ENCODE peak calls at places on chromosomes 3 and 15, in six cellular contexts. One of them, this sample, is unnamed.
A peak's percentile ranks its signal among the peaks of the same experiment; 100 is the strongest.

GRCh38 chr3:71707600-71707999 is 17.6 kb downstream of the EIF4E3 start:
- DNase-seq in GM23338: no peak
- DNase-seq in AG04450: no peak
- DNase-seq in OCI-LY7: no peak
- DNase-seq in HFF-Myc: no peak
- DNase-seq in cardiac fibroblast: no peak
- DNase-seq in this sample: no peak

GRCh38 chr15:97972366-97972765 is 11.9 kb downstream of the ARRDC4 start:
- DNase-seq in OCI-LY7: no peak
- DNase-seq in GM23338: no peak
- DNase-seq in cardiac fibroblast: no peak
- DNase-seq in HFF-Myc: peak; percentile 37
- DNase-seq in AG04450: no peak
- DNase-seq in this sample: no peak

GRCh38 chr3:98325055-98325454 is 28.6 kb upstream of the OR5K4 start:
- DNase-seq in HFF-Myc: no peak
- DNase-seq in GM23338: peak; percentile 94
- DNase-seq in AG04450: no peak
- DNase-seq in cardiac fibroblast: no peak
- DNase-seq in OCI-LY7: no peak
- DNase-seq in this sample: no peak

GRCh38 chr3:21979706-21980105 is 228.7 kb upstream of the ZNF385D start:
- DNase-seq in OCI-LY7: no peak
- DNase-seq in AG04450: peak; percentile 11
- DNase-seq in HFF-Myc: peak; percentile 2
- DNase-seq in cardiac fibroblast: peak; percentile 80
- DNase-seq in GM23338: no peak
- DNase-seq in this sample: peak; percentile 22

GRCh38 chr15:95884276-95884675 is 446.2 kb upstream of the NR2F2 start:
- DNase-seq in AG04450: no peak
- DNase-seq in GM23338: peak; percentile 59
- DNase-seq in OCI-LY7: no peak
- DNase-seq in HFF-Myc: peak; percentile 90
- DNase-seq in cardiac fibroblast: no peak
- DNase-seq in this sample: no peak

GRCh38 chr15:38252481-38253311 is at the start of gene SPRED1:
- DNase-seq in OCI-LY7: peak; percentile 42
- DNase-seq in GM23338: peak; percentile 57
- DNase-seq in cardiac fibroblast: peak; percentile 53
- DNase-seq in AG04450: no peak
- DNase-seq in HFF-Myc: no peak
- DNase-seq in this sample: no peak

GRCh38 chr15:49847436-49847835 is 226.6 kb downstream of the DTWD1 start:
- DNase-seq in OCI-LY7: no peak
- DNase-seq in AG04450: no peak
- DNase-seq in cardiac fibroblast: peak; percentile 77
- DNase-seq in HFF-Myc: no peak
- DNase-seq in GM23338: no peak
- DNase-seq in this sample: peak; percentile 49

GRCh38 chr3:15676259-15676658 is 74.7 kb downstream of the BTD start:
- DNase-seq in cardiac fibroblast: peak; percentile 37
- DNase-seq in OCI-LY7: no peak
- DNase-seq in HFF-Myc: no peak
- DNase-seq in GM23338: no peak
- DNase-seq in AG04450: no peak
- DNase-seq in this sample: no peak

GRCh38 chr3:105368575-105369500 is 2.1 kb downstream of the ALCAM start:
- DNase-seq in cardiac fibroblast: peak; percentile 75
- DNase-seq in AG04450: no peak
- DNase-seq in GM23338: peak; percentile 59
- DNase-seq in HFF-Myc: no peak
- DNase-seq in OCI-LY7: peak; percentile 85
- DNase-seq in this sample: no peak

GRCh38 chr3:180085122-180085710 is 48.5 kb upstream of the PEX5L start:
- DNase-seq in OCI-LY7: peak; percentile 43
- DNase-seq in cardiac fibroblast: no peak
- DNase-seq in HFF-Myc: no peak
- DNase-seq in AG04450: no peak
- DNase-seq in GM23338: no peak
- DNase-seq in this sample: no peak

GRCh38 chr3:142244056-142244455 is 18.7 kb upstream of the GK5 start:
- DNase-seq in HFF-Myc: no peak
- DNase-seq in cardiac fibroblast: no peak
- DNase-seq in GM23338: no peak
- DNase-seq in AG04450: no peak
- DNase-seq in OCI-LY7: no peak
- DNase-seq in this sample: no peak

GRCh38 chr3:102165367-102165766 is 269.4 kb upstream of the ZPLD1 start:
- DNase-seq in AG04450: no peak
- DNase-seq in GM23338: no peak
- DNase-seq in cardiac fibroblast: peak; percentile 75
- DNase-seq in OCI-LY7: no peak
- DNase-seq in HFF-Myc: no peak
- DNase-seq in this sample: peak; percentile 80

GRCh38 chr3:188868803-188869202 is 303.0 kb upstream of the TPRG1 start:
- DNase-seq in OCI-LY7: no peak
- DNase-seq in cardiac fibroblast: no peak
- DNase-seq in GM23338: no peak
- DNase-seq in HFF-Myc: no peak
- DNase-seq in AG04450: no peak
- DNase-seq in this sample: no peak

GRCh38 chr3:52272831-52273230 is 5.6 kb downstream of the WDR82 start:
- DNase-seq in GM23338: no peak
- DNase-seq in cardiac fibroblast: no peak
- DNase-seq in HFF-Myc: no peak
- DNase-seq in OCI-LY7: no peak
- DNase-seq in AG04450: no peak
- DNase-seq in this sample: no peak

GRCh38 chr3:69791919-69792399 is 52.7 kb downstream of the MITF start:
- DNase-seq in OCI-LY7: no peak
- DNase-seq in GM23338: peak; percentile 29
- DNase-seq in AG04450: no peak
- DNase-seq in HFF-Myc: no peak
- DNase-seq in cardiac fibroblast: peak; percentile 61
- DNase-seq in this sample: no peak

GRCh38 chr3:151265866-151266265 is 12.5 kb downstream of the P2RY14 start:
- DNase-seq in cardiac fibroblast: no peak
- DNase-seq in OCI-LY7: peak; percentile 91
- DNase-seq in HFF-Myc: no peak
- DNase-seq in GM23338: peak; percentile 87
- DNase-seq in AG04450: no peak
- DNase-seq in this sample: no peak

GRCh38 chr3:24318668-24319287 is 175.9 kb downstream of the THRB start:
- DNase-seq in AG04450: no peak
- DNase-seq in GM23338: no peak
- DNase-seq in OCI-LY7: no peak
- DNase-seq in cardiac fibroblast: peak; percentile 86
- DNase-seq in HFF-Myc: no peak
- DNase-seq in this sample: no peak

GRCh38 chr3:193617628-193618027 is 24.6 kb downstream of the OPA1 start:
- DNase-seq in OCI-LY7: no peak
- DNase-seq in AG04450: no peak
- DNase-seq in GM23338: no peak
- DNase-seq in cardiac fibroblast: no peak
- DNase-seq in HFF-Myc: no peak
- DNase-seq in this sample: no peak

GRCh38 chr15:99703603-99704443 is 29.4 kb downstream of the LYSMD4 start:
- DNase-seq in GM23338: peak; percentile 81
- DNase-seq in cardiac fibroblast: peak; percentile 97
- DNase-seq in OCI-LY7: peak; percentile 16
- DNase-seq in HFF-Myc: peak; percentile 77
- DNase-seq in AG04450: peak; percentile 77
- DNase-seq in this sample: peak; percentile 86

GRCh38 chr3:143330316-143330868 is 210.8 kb downstream of the CHST2 start:
- DNase-seq in AG04450: no peak
- DNase-seq in cardiac fibroblast: no peak
- DNase-seq in GM23338: no peak
- DNase-seq in OCI-LY7: no peak
- DNase-seq in HFF-Myc: no peak
- DNase-seq in this sample: no peak

GRCh38 chr3:58034738-58035511 is 26.7 kb downstream of the FLNB start:
- DNase-seq in GM23338: peak; percentile 41
- DNase-seq in cardiac fibroblast: no peak
- DNase-seq in AG04450: no peak
- DNase-seq in OCI-LY7: no peak
- DNase-seq in HFF-Myc: no peak
- DNase-seq in this sample: no peak

GRCh38 chr15:52180196-52180835 is 10.9 kb downstream of the GNB5 start:
- DNase-seq in GM23338: no peak
- DNase-seq in HFF-Myc: no peak
- DNase-seq in AG04450: no peak
- DNase-seq in cardiac fibroblast: no peak
- DNase-seq in OCI-LY7: peak; percentile 71
- DNase-seq in this sample: no peak

GRCh38 chr3:155890671-155891190 is 20.3 kb downstream of the GMPS start:
- DNase-seq in AG04450: peak; percentile 18
- DNase-seq in cardiac fibroblast: peak; percentile 65
- DNase-seq in OCI-LY7: no peak
- DNase-seq in HFF-Myc: no peak
- DNase-seq in GM23338: no peak
- DNase-seq in this sample: peak; percentile 6

GRCh38 chr3:65006300-65006739 is 318.5 kb upstream of the ADAMTS9 start:
- DNase-seq in HFF-Myc: peak; percentile 56
- DNase-seq in AG04450: no peak
- DNase-seq in cardiac fibroblast: peak; percentile 60
- DNase-seq in OCI-LY7: no peak
- DNase-seq in GM23338: no peak
- DNase-seq in this sample: peak; percentile 56

GRCh38 chr3:70360985-70361384 is 48.5 kb upstream of the MDFIC2 start:
- DNase-seq in AG04450: no peak
- DNase-seq in GM23338: no peak
- DNase-seq in cardiac fibroblast: peak; percentile 65
- DNase-seq in OCI-LY7: no peak
- DNase-seq in HFF-Myc: no peak
- DNase-seq in this sample: peak; percentile 8

GRCh38 chr3:125128861-125129501 is 73.2 kb upstream of the HEG1 start:
- DNase-seq in cardiac fibroblast: peak; percentile 78
- DNase-seq in GM23338: no peak
- DNase-seq in HFF-Myc: peak; percentile 87
- DNase-seq in AG04450: no peak
- DNase-seq in OCI-LY7: no peak
- DNase-seq in this sample: peak; percentile 91

GRCh38 chr3:156349978-156350377 is 204.9 kb downstream of the SSR3 start:
- DNase-seq in OCI-LY7: no peak
- DNase-seq in GM23338: no peak
- DNase-seq in HFF-Myc: no peak
- DNase-seq in AG04450: no peak
- DNase-seq in cardiac fibroblast: no peak
- DNase-seq in this sample: no peak

GRCh38 chr3:28564211-28564610 is 215.6 kb upstream of the AZI2 start:
- DNase-seq in GM23338: no peak
- DNase-seq in cardiac fibroblast: no peak
- DNase-seq in OCI-LY7: no peak
- DNase-seq in AG04450: no peak
- DNase-seq in HFF-Myc: no peak
- DNase-seq in this sample: no peak

GRCh38 chr3:30548605-30549004 is 57.8 kb upstream of the TGFBR2 start:
- DNase-seq in cardiac fibroblast: peak; percentile 42
- DNase-seq in OCI-LY7: peak; percentile 64
- DNase-seq in GM23338: peak; percentile 59
- DNase-seq in HFF-Myc: no peak
- DNase-seq in AG04450: no peak
- DNase-seq in this sample: no peak

GRCh38 chr3:44647771-44648170 is 761 bp upstream of the ZNF35 start:
- DNase-seq in AG04450: no peak
- DNase-seq in cardiac fibroblast: no peak
- DNase-seq in HFF-Myc: no peak
- DNase-seq in OCI-LY7: no peak
- DNase-seq in GM23338: no peak
- DNase-seq in this sample: no peak
- H3K4me3 ChIP-seq in AG04450: no peak overlapping the region
- H3K4me3 ChIP-seq in cardiac fibroblast: no peak overlapping the region
- H3K4me3 ChIP-seq in HFF-Myc: no peak overlapping the region
- H3K4me3 ChIP-seq in OCI-LY7: peak overlapping the region; percentile 89
- H3K4me3 ChIP-seq in GM23338: peak overlapping the region; percentile 92
- H3K4me3 ChIP-seq in this sample: no peak overlapping the region

GRCh38 chr3:182364323-182364722 is 429.0 kb upstream of the ATP11B start:
- DNase-seq in OCI-LY7: no peak
- DNase-seq in AG04450: no peak
- DNase-seq in GM23338: peak; percentile 24
- DNase-seq in cardiac fibroblast: no peak
- DNase-seq in HFF-Myc: no peak
- DNase-seq in this sample: peak; percentile 16
- TF ChIP-seq CTCF in OCI-LY7: peak; percentile 14
- TF ChIP-seq CTCF in AG04450: no peak
- TF ChIP-seq CTCF in GM23338: peak; percentile 36
- TF ChIP-seq CTCF in cardiac fibroblast: no peak
- TF ChIP-seq CTCF in HFF-Myc: no peak
- TF ChIP-seq CTCF in this sample: peak; percentile 48

DNA sequence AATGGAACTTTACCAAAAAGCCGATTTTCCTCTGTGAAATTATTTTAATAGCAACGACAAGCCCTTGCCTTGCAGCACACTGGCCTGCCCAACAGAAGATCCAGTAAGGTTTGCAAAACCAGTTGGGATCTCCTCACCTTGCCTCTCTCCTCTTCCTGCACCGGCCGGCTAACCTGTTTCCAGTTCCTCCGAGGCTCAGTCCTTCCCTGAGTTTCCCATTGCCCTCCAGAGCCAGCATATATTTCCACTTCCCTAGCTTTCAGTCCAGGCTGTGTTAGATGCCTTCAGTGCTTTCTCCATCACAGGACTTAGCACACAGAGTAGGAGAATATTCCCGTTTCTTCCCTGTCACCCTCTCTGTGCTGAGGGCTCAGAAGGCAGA is 60.3 kb downstream of the NOX5 start:
- DNase-seq in GM23338: peak; percentile 77
- DNase-seq in cardiac fibroblast: no peak
- DNase-seq in HFF-Myc: no peak
- DNase-seq in AG04450: no peak
- DNase-seq in OCI-LY7: no peak
- DNase-seq in this sample: no peak
- H3K4me3 ChIP-seq in GM23338: peak overlapping the region; percentile 80
- H3K4me3 ChIP-seq in cardiac fibroblast: peak overlapping the region; percentile 66
- H3K4me3 ChIP-seq in HFF-Myc: peak overlapping the region; percentile 55
- H3K4me3 ChIP-seq in AG04450: peak overlapping the region; percentile 83
- H3K4me3 ChIP-seq in OCI-LY7: no peak overlapping the region
- H3K4me3 ChIP-seq in this sample: peak overlapping the region; percentile 65

GRCh38 chr15:63530762-63531299 is 26.4 kb downstream of the USP3 start:
- DNase-seq in AG04450: no peak
- DNase-seq in HFF-Myc: no peak
- DNase-seq in OCI-LY7: no peak
- DNase-seq in cardiac fibroblast: no peak
- DNase-seq in GM23338: no peak
- DNase-seq in this sample: no peak

GRCh38 chr15:63530235-63530634 is 25.8 kb downstream of the USP3 start:
- DNase-seq in OCI-LY7: no peak
- DNase-seq in HFF-Myc: no peak
- DNase-seq in AG04450: no peak
- DNase-seq in GM23338: no peak
- DNase-seq in cardiac fibroblast: no peak
- DNase-seq in this sample: no peak

GRCh38 chr15:63528138-63528659 is 23.8 kb downstream of the USP3 start:
- DNase-seq in HFF-Myc: no peak
- DNase-seq in OCI-LY7: no peak
- DNase-seq in GM23338: no peak
- DNase-seq in AG04450: no peak
- DNase-seq in cardiac fibroblast: no peak
- DNase-seq in this sample: no peak

GRCh38 chr15:63532307-63532744 is 27.9 kb downstream of the USP3 start:
- DNase-seq in AG04450: no peak
- DNase-seq in cardiac fibroblast: peak; percentile 32
- DNase-seq in HFF-Myc: no peak
- DNase-seq in GM23338: no peak
- DNase-seq in OCI-LY7: no peak
- DNase-seq in this sample: no peak

GRCh38 chr15:63531586-63531985 is 27.2 kb downstream of the USP3 start:
- DNase-seq in GM23338: peak; percentile 70
- DNase-seq in HFF-Myc: no peak
- DNase-seq in AG04450: no peak
- DNase-seq in cardiac fibroblast: no peak
- DNase-seq in OCI-LY7: no peak
- DNase-seq in this sample: no peak
- TF ChIP-seq CTCF in GM23338: peak; percentile 69
- TF ChIP-seq CTCF in HFF-Myc: peak; percentile 46
- TF ChIP-seq CTCF in AG04450: peak; percentile 29
- TF ChIP-seq CTCF in cardiac fibroblast: peak; percentile 50
- TF ChIP-seq CTCF in OCI-LY7: peak; percentile 58
- TF ChIP-seq CTCF in this sample: peak; percentile 29

This sample was measured in astrocyte of the cerebellum.